ENCODE peak calls at places on chromosomes 3 and 15, in seven cellular contexts. N is IMR-90, Z is SK-N-SH, D is DND-41, T is HepG2, I is HCT116, S is neural progenitor cell. K is an unnamed sample. For H3K4me1, the result is how much of the 10 kb centered on the place peaks cover.

GRCh38 chr15:34318277-34319079 is 19.1 kb downstream of the SLC12A6 start:
- DNase-seq in D (peak), I (peak), T (peak), S (peak), N (peak), Z (no peak), K (no peak)

GRCh38 chr3:14159426-14159825 is 19.0 kb downstream of the XPC start:
- DNase-seq in N (no peak), Z (no peak), T (no peak), S (no peak), D (no peak), I (no peak), K (no peak)

GRCh38 chr15:86624261-86625036 is 544.8 kb downstream of the AGBL1 start:
- DNase-seq in I (no peak), S (peak), Z (peak), D (peak), N (peak), T (peak), K (peak)

GRCh38 chr15:82802497-82802896 is 3.4 kb downstream of the FSD2 start:
- DNase-seq in N (no peak), I (no peak), Z (no peak), T (no peak), D (no peak), S (no peak), K (no peak)

GRCh38 chr15:47756872-47757271 is 39.6 kb downstream of the SEMA6D start:
- DNase-seq in T (no peak), I (no peak), Z (no peak), N (peak), S (no peak), D (no peak), K (peak)

GRCh38 chr3:71728632-71729342 is 3.6 kb upstream of the EIF4E3 start:
- DNase-seq in T (no peak), N (no peak), I (no peak), D (peak), S (peak), Z (peak), K (no peak)

GRCh38 chr15:59170295-59170881 is 36.3 kb upstream of the LDHAL6B start:
- DNase-seq in Z (peak), I (no peak), N (no peak), T (peak), S (peak), D (no peak), K (peak)

GRCh38 chr15:36024066-36024465 is 478.1 kb upstream of the DPH6 start:
- DNase-seq in T (no peak), N (peak), D (no peak), I (no peak), S (no peak), Z (no peak), K (no peak)

GRCh38 chr3:77668398-77668797 is 628.5 kb downstream of the ROBO2 start:
- DNase-seq in T (no peak), N (no peak), S (no peak), I (no peak), Z (no peak), D (no peak), K (no peak)

DNA sequence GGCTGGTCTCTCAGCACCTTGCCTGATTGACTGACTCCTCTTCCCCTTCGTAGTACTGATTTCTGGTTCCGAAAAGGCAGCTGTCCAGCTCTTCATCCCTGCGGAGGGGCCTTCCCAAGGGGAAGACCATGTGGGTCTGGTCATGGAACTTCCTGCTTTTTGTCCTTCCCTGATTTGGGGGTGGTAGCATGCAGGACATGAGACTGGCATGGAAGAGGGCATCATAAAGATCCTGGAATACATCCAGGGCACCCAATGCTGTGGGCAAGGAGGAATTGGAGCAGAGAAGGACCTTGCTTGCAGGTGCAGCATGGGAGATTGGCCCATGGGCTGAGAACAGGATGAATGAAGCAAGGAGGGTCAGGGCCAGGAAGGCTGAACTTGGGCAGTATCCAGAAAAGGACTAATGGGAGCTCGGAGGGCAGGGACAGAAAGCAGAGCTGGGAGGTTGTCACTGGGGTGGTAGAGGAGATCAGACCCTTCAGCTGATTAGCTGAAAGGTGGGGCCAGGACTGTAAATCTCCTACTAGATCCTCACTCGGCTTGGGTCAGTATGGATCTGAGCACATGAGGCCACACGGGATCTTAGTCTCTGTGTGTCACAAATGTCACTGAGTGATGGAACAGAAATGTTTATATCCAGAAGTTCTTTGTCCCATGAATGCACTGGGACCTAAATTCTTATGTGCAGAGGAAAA is 59.5 kb downstream of the AMOTL2 start:
- DNase-seq in Z (no peak), S (no peak), D (no peak), N (no peak), I (no peak), T (no peak), K (no peak)
- H3K4me1 ChIP-seq in Z (under half), S (under half), D (under half), N (under half), I (half or more), T (half or more), K (half or more)

GRCh38 chr3:43247556-43248186 is 38.7 kb upstream of the SNRK start:
- DNase-seq in I (no peak), T (no peak), Z (no peak), D (no peak), N (no peak), S (no peak), K (no peak)
- H3K9ac ChIP-seq in I (no peak), T (no peak), Z (no peak), D (no peak), N (no peak), S (no peak), K (no peak)

DNA sequence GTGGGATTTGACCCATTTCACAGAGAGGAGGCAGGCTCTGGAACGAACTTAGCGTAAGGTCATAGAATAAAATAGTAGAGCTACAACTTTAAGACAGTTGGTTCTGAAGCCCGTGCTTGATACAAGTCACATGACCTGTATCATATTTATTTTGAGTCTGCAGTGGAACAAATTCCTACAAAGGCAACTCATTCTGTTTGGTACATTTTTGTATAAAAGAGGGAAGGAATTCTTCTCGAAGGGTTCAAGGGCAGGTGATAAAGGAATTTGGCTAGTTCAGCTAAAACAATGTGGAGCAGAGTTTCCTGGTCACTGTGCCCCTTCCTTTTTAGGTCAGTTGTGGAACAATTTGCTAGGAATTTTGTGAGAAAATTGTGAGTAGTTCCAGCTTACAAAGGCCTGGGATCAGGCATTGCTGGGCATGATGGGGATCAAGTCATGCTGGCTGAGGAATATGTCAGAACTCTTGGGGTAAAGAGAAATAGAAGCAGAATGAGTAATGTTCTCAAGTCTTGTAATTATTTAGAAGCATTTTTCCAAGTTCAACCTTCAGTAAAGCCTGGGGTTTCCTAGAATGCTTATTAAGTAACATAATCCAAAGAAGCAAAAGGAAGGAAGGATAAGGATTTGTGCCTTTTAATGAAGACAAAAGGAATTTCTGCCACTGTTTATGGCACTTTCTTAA is 19.1 kb downstream of the USP3 start:
- DNase-seq in S (no peak), T (no peak), I (no peak), D (no peak), Z (no peak), N (peak), K (peak)
- H3K4me1 ChIP-seq in S (under half), T (half or more), I (under half), D (under half), Z (under half), N (under half), K (under half)

GRCh38 chr3:133570937-133571320 is 2.6 kb upstream of the CDV3 start:
- DNase-seq in S (no peak), Z (no peak), N (peak), T (no peak), I (no peak), D (no peak), K (peak)
- H3K9ac ChIP-seq in S (no peak), Z (peak), N (no peak), T (no peak), I (no peak), D (no peak), K (no peak)

DNA sequence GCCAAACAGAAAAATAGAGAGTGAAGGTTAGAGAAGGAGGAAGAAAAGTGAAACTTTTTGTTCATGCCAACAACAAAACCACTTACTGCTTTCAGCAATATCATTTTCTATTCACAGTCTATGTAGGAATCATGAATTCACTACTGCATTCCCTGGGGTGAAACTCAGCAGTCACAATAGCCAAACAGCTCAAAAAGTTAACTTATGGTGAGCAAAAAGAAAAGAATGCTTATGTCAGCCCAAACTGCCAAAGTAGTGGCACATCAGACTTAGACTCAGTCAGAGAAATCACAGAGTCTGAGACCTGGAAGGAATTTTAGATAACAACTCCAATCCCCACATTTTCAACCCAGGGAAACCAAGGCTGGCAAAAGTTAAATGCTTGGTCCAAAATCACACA is 238.7 kb upstream of the TMCO5A start:
- DNase-seq in N (peak), S (no peak), T (no peak), D (no peak), I (no peak), Z (no peak), K (peak)
- H3K4me1 ChIP-seq in N (under half), S (under half), T (under half), D (under half), I (under half), Z (under half), K (under half)

GRCh38 chr3:171462224-171462623 is 2.0 kb upstream of the TNIK start:
- DNase-seq in I (no peak), S (no peak), D (no peak), T (no peak), N (no peak), Z (no peak), K (no peak)

GRCh38 chr3:171459942-171460225 is 321 bp downstream of the TNIK start:
- DNase-seq in I (no peak), S (no peak), Z (no peak), T (no peak), N (no peak), D (no peak), K (no peak)

GRCh38 chr3:171460226-171461086 is at the start of gene TNIK:
- DNase-seq in T (peak), N (peak), I (peak), D (peak), S (peak), Z (peak), K (peak)

GRCh38 chr3:171459130-171459941 is 869 bp downstream of the TNIK start:
- DNase-seq in T (no peak), S (peak), D (no peak), I (no peak), Z (peak), N (peak), K (peak)

GRCh38 chr3:171461087-171461917 is 1.1 kb upstream of the TNIK start:
- DNase-seq in I (peak), S (no peak), D (no peak), T (no peak), N (peak), Z (no peak), K (no peak)
- H3K9ac ChIP-seq in I (peak), S (no peak), D (no peak), T (no peak), N (peak), Z (peak), K (peak)

GRCh38 chr3:122057676-122058075 is 2.5 kb downstream of the CD86 start:
- DNase-seq in S (no peak), Z (no peak), D (no peak), N (no peak), I (no peak), T (no peak), K (no peak)
- H3K4me1 ChIP-seq in S (under half), Z (under half), D (under half), N (under half), I (under half), T (under half), K (under half)

DNA sequence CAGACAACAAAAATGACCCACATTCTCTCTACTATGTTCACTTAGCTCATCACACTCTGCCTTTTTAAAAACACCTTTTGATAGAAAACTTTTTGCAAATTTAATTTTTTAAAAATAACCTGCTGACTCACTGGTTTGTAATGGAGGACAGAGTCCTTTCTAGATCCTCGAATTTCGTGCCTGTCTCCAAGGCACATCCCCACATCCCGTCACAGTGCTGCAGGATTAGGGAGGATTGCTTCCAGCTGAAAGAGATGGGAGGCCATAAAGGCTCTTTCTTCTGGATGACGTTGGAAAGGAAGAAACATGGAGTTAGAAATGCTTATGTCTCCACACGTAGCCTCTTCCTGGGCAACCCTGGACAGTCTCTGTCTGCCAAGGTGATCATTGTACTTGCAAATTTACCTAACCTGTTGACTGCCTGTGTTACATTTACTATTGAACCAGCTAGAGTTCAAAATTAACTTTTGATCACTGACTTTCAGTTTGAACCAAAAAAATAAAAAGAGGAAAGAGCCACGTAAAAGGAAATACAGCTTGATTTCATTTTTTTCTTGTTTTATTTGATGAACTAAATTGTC is 27.6 kb upstream of the VILL start:
- DNase-seq in I (no peak), N (no peak), T (no peak), D (no peak), S (peak), Z (no peak), K (peak)
- H3K9ac ChIP-seq in I (no peak), N (no peak), T (no peak), D (no peak), S (no peak), Z (no peak), K (no peak)

GRCh38 chr3:66489115-66489514 is 11.7 kb downstream of the LRIG1 start:
- DNase-seq in D (no peak), N (no peak), Z (no peak), S (no peak), T (no peak), I (no peak), K (no peak)
- H3K4me1 ChIP-seq in D (half or more), N (under half), Z (under half), S (half or more), T (half or more), I (under half), K (under half)

GRCh38 chr3:151318313-151318712 is 1.7 kb upstream of the GPR87 start:
- DNase-seq in Z (no peak), S (no peak), T (no peak), N (peak), I (no peak), D (no peak), K (no peak)

GRCh38 chr3:151314593-151314992 is 2.0 kb downstream of the GPR87 start:
- DNase-seq in D (no peak), S (no peak), N (no peak), Z (no peak), T (no peak), I (no peak), K (no peak)

GRCh38 chr3:151315136-151315535 is 1.5 kb downstream of the GPR87 start:
- DNase-seq in D (no peak), S (no peak), I (no peak), T (no peak), Z (no peak), N (peak), K (no peak)

GRCh38 chr3:151315846-151316245 is 774 bp downstream of the GPR87 start:
- DNase-seq in S (no peak), T (no peak), N (no peak), D (no peak), I (no peak), Z (no peak), K (no peak)

DNA sequence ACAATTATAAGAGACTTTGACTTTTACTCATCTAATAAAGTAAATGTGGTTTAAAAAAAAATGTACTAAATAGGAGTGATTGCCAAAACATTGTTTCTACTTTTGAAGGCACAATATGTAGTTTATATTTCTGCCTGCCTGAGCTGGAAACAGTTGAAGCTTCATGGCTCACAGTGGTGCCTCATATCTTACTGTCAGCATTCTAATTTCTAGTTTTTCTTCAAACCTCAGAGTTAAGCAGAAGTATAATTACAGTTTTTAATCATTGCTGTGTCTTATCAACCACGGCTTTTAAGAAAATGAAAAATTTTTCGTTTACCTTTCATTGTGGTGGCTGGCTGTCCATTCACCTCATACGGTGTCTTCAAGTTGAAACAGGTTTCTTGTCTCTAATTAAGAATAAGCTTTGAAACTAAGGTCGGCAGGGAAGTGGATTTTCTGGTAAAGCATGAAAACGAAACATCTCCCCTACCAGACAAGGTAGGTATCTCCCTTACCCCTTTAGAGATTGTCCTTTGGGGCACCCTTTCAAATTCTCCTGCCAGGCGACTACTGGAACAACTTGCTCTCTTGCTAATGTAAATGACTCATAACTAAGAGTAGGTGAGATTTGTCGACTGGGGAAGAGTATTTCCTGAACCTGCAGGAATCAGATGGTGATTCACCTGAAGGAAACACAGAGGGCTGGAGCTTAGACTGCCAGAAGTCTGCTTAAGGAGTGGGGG is at the start of gene GPR87:
- DNase-seq in D (no peak), I (peak), Z (no peak), N (peak), S (no peak), T (no peak), K (no peak)
- H3K9ac ChIP-seq in D (no peak), I (peak), Z (no peak), N (no peak), S (no peak), T (no peak), K (no peak)